ENCODE peak calls at places on chromosomes 11 and 22, in five cellular contexts. S, W, Y, R and M are unnamed samples. For H3K4me1, the result is how much of the 10 kb centered on the place peaks cover.

GRCh38 chr11:94813436-94813720 is 45.2 kb downstream of the AMOTL1 start:
- DNase-seq in S (no peak), W (no peak), Y (no peak), R (no peak), M (no peak)

GRCh38 chr11:8025816-8026215 is 38.7 kb downstream of the EIF3F start:
- DNase-seq in S (no peak), W (peak), Y (peak), R (no peak), M (no peak)

GRCh38 chr11:19648321-19648720 is 64.3 kb upstream of the NAV2 start:
- DNase-seq in S (no peak), W (no peak), Y (peak), R (no peak), M (no peak)

GRCh38 chr11:18012314-18012905 is 437 bp downstream of the SERGEF start:
- DNase-seq in S (peak), W (peak), Y (peak), R (peak), M (peak)

GRCh38 chr11:72048718-72049460 is 31.5 kb downstream of the NUMA1 start:
- DNase-seq in S (peak), W (no peak), Y (no peak), R (no peak), M (no peak)

GRCh38 chr11:83092488-83093384 is 21.0 kb upstream of the RAB30 start:
- DNase-seq in S (no peak), W (peak), Y (no peak), R (peak), M (no peak)

GRCh38 chr11:93740802-93741093 is 547 bp downstream of the TAF1D start:
- DNase-seq in S (peak), W (peak), Y (peak), R (peak), M (peak)

GRCh38 chr22:32044913-32045312 is 1.9 kb downstream of the SLC5A1 start:
- DNase-seq in S (no peak), W (peak), Y (no peak), R (no peak), M (no peak)

GRCh38 chr11:20854214-20854613 is 184.8 kb downstream of the NELL1 start:
- DNase-seq in S (no peak), W (no peak), Y (no peak), R (no peak), M (no peak)

GRCh38 chr11:1873048-1873812 is 18.5 kb downstream of the PRR33 start:
- DNase-seq in S (no peak), W (no peak), Y (peak), R (no peak), M (peak)

GRCh38 chr11:123956752-123957151 is 13.1 kb upstream of the OR6T1 start:
- DNase-seq in S (no peak), W (no peak), Y (no peak), R (no peak), M (no peak)

GRCh38 chr11:2625183-2625582 is 74.6 kb downstream of the KCNQ1OT1 start:
- DNase-seq in S (no peak), W (no peak), Y (no peak), R (no peak), M (no peak)

GRCh38 chr22:37260939-37261338 is 16.9 kb upstream of the RAC2 start:
- DNase-seq in S (peak), W (peak), Y (peak), R (peak), M (peak)

GRCh38 chr11:133903875-133904817 is 52.6 kb downstream of the IGSF9B start:
- DNase-seq in S (no peak), W (no peak), Y (no peak), R (no peak), M (no peak)

GRCh38 chr22:24758164-24758799 is 16.2 kb downstream of the PIWIL3 start:
- DNase-seq in S (peak), W (peak), Y (peak), R (peak), M (no peak)

GRCh38 chr11:11607772-11608171 is 14.0 kb downstream of the GALNT18 start:
- DNase-seq in S (no peak), W (peak), Y (no peak), R (no peak), M (no peak)

DNA sequence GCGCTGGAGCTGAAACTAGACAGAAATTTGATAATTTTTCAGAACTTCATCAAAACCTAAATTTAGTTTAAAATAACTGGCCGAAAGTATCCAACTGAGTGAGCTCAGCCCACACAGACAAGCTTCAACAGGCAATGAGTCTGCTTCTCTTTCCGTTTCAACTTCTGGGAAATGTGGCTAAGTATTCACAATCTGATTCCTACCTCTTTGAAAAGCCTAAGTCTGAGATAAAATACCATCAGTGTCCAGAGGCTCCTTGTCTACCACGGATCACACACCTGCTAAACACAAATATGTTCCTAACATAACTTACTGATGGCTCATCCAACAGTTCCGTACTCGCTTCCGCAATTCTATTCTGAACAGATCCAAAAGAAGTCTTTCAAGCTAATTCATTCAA is 8.5 kb downstream of the SIK3 start:
- DNase-seq in S (no peak), W (peak), Y (no peak), R (no peak), M (no peak)
- H3K27ac ChIP-seq in S (no peak), W (peak), Y (no peak), R (no peak), M (no peak)

GRCh38 chr11:33391893-33392251 is 134.7 kb downstream of the HIPK3 start:
- DNase-seq in S (no peak), W (peak), Y (no peak), R (no peak), M (no peak)

GRCh38 chr11:33388793-33389525 is 131.8 kb downstream of the HIPK3 start:
- DNase-seq in S (no peak), W (no peak), Y (no peak), R (no peak), M (no peak)

GRCh38 chr11:33389635-33390034 is 132.5 kb downstream of the HIPK3 start:
- DNase-seq in S (no peak), W (no peak), Y (no peak), R (no peak), M (no peak)

GRCh38 chr11:33394431-33395109 is 137.4 kb downstream of the HIPK3 start:
- DNase-seq in S (no peak), W (no peak), Y (no peak), R (no peak), M (no peak)

GRCh38 chr11:33391188-33391892 is 134.2 kb downstream of the HIPK3 start:
- DNase-seq in S (no peak), W (peak), Y (no peak), R (no peak), M (no peak)
- H3K4me1 ChIP-seq in S (under half), W (under half), Y (under half), R (under half), M (under half)

DNA sequence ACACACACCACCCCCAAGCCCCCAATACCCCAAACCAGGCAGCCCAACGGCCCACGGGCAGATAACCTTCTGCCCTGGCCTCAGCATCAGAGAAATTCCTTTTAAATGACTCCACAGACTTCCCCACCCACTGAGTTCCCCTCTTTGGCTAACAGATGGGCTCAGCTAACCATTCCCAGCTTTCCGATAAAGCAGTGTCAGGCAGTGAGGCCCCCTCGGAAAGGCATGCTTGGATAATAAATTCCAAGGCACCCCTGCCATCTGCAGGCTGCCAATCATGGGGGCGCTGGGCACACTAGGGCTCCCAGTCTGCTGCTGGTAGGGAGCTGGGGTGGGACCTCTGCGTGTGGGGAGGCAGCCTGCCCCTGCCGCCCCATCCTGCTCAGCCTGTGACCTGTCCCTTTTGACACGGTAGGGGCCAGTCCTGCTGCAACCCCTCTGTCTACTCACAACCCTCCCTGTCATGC is 453.6 kb downstream of the MIAT start:
- DNase-seq in S (no peak), W (no peak), Y (no peak), R (peak), M (no peak)
- H3K27ac ChIP-seq in S (no peak), W (no peak), Y (no peak), R (peak), M (no peak)

GRCh38 chr11:65558785-65559509 is 788 bp upstream of the LTBP3 start:
- DNase-seq in S (no peak), W (no peak), Y (peak), R (no peak), M (peak)

GRCh38 chr11:65560555-65561418 is 2.6 kb upstream of the LTBP3 start:
- DNase-seq in S (peak), W (peak), Y (peak), R (peak), M (peak)

GRCh38 chr11:65559951-65560537 is 1.9 kb upstream of the LTBP3 start:
- DNase-seq in S (no peak), W (peak), Y (peak), R (peak), M (peak)

GRCh38 chr11:65558002-65558784 is at the start of gene LTBP3:
- DNase-seq in S (peak), W (peak), Y (peak), R (peak), M (peak)

DNA sequence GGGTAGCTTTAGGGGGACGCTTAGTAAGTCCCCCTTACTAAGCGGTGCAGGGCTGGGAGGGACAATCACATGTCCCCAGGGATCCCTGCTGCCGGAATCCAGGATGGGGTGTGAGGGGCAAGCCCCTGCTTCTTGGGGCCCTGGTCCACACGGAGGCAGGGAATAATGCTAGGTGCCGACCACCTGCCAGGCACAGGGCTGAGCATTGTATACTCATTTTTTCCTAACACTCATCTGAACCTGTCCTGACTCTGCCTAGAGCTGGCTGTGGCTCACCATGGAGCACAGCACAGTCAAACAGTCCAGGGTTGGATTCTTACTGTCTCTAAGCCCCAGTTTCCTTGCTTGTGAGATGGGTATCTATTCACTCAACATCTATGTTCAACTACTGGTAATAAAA is 1.4 kb upstream of the LTBP3 start:
- DNase-seq in S (no peak), W (no peak), Y (no peak), R (no peak), M (no peak)
- H3K4me1 ChIP-seq in S (under half), W (half or more), Y (under half), R (half or more), M (under half)

DNA sequence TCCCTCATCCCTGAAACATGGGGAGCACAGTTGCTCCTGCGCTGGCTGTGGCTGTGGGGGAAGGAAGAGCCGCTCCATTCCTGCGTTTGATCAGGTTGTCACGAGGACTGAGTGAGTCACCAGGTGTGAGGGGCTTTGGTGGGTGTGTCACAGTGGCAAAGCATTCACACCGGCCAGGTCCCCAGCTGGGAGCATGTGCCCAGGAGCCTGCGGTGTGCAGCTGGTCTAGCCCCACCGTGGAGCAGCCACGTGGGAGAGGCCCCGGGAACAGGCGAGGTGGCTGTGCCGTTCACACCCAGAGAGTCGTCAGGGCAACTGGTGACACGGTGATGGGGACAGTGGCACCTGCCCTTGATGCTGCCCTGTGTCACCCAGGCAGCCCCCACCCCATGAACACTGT is 47.6 kb upstream of the PPARA start:
- DNase-seq in S (no peak), W (no peak), Y (no peak), R (no peak), M (no peak)
- H3K27ac ChIP-seq in S (peak), W (no peak), Y (peak), R (peak), M (no peak)

GRCh38 chr22:20244250-20244648 is 23.9 kb downstream of the RTN4R start:
- DNase-seq in S (no peak), W (no peak), Y (no peak), R (no peak), M (no peak)
- H3K4me1 ChIP-seq in S (under half), W (under half), Y (under half), R (under half), M (under half)